ENCODE peak calls at places on chromosomes 2 and 18, in four cellular contexts. J is fibroblast of gingiva, Z is aorta, P is WTC11. E is an unnamed sample.

GRCh38 chr2:128626758-128627515 is 308.3 kb upstream of the HS6ST1 start:
- DNase-seq in Z (peak), P (no peak), J (no peak), E (no peak)

GRCh38 chr18:68840554-68841263 is 42.8 kb downstream of the CCDC102B start:
- DNase-seq in P (no peak), J (peak), Z (peak), E (peak)

GRCh38 chr2:144824611-144825010 is 304.7 kb upstream of the ZEB2 start:
- DNase-seq in P (no peak), Z (no peak), J (no peak), E (no peak)

GRCh38 chr2:192151848-192152247 is 42.9 kb downstream of the TMEFF2 start:
- DNase-seq in Z (no peak), P (no peak), J (no peak), E (no peak)

GRCh38 chr2:241817126-241817820 is 8.3 kb downstream of the NEU4 start:
- DNase-seq in Z (peak), P (no peak), J (no peak), E (no peak)

GRCh38 chr2:223062304-223062845 is 10.4 kb downstream of the KCNE4 start:
- DNase-seq in Z (no peak), P (no peak), J (peak), E (no peak)

GRCh38 chr2:108560895-108561530 is 26.7 kb downstream of the LIMS1 start:
- DNase-seq in P (no peak), J (no peak), Z (no peak), E (no peak)

GRCh38 chr2:1203772-1204171 is 209.5 kb upstream of the TPO start:
- DNase-seq in P (no peak), J (no peak), Z (no peak), E (no peak)

GRCh38 chr2:101811226-101812015 is 113.9 kb downstream of the MAP4K4 start:
- DNase-seq in P (no peak), J (no peak), Z (no peak), E (no peak)

GRCh38 chr2:43648979-43649701 is 12.1 kb downstream of the PLEKHH2 start:
- DNase-seq in P (no peak), J (no peak), Z (no peak), E (no peak)

GRCh38 chr2:222899413-222900181 is 38.8 kb downstream of the ACSL3 start:
- DNase-seq in Z (no peak), J (no peak), P (no peak), E (no peak)

GRCh38 chr2:37576831-37577230 is 94.6 kb downstream of the CDC42EP3 start:
- DNase-seq in P (no peak), Z (no peak), J (no peak), E (no peak)

GRCh38 chr2:6877402-6878305 is at the start of gene RSAD2:
- DNase-seq in J (peak), P (no peak), Z (peak), E (no peak)

GRCh38 chr2:9473985-9474360 is 378 bp upstream of the IAH1 start:
- DNase-seq in Z (peak), P (peak), J (peak), E (no peak)